ENCODE peak calls at places on chromosomes 6 and 20, in four cellular contexts. E, N, A and L are unnamed samples.

GRCh38 chr6:97189767-97190166 is 93.2 kb downstream of the MMS22L start:
- DNase-seq in A (no peak), E (peak; percentile 1), N (peak; percentile 32), L (no peak)

GRCh38 chr6:14092301-14092700 is 25.3 kb upstream of the CD83 start:
- DNase-seq in E (no peak), A (no peak), N (no peak), L (no peak)

GRCh38 chr20:57662313-57663240 is 42.4 kb upstream of the ZBP1 start:
- DNase-seq in A (no peak), E (no peak), N (no peak), L (no peak)

GRCh38 chr6:167424060-167424673 is 99.3 kb downstream of the TTLL2 start:
- DNase-seq in N (no peak), E (no peak), A (no peak), L (no peak)

GRCh38 chr6:169074551-169074950 is 179.1 kb downstream of the THBS2 start:
- DNase-seq in E (no peak), N (peak; percentile 27), A (no peak), L (no peak)

GRCh38 chr20:36544134-36545018 is 3.1 kb downstream of the MYL9 start:
- DNase-seq in A (no peak), E (peak; percentile 71), N (peak; percentile 63), L (no peak)

GRCh38 chr6:124132256-124132655 is 328.6 kb downstream of the NKAIN2 start:
- DNase-seq in E (no peak), A (no peak), N (no peak), L (no peak)

GRCh38 chr6:141326426-141326825 is 806.3 kb upstream of the GJE1 start:
- DNase-seq in N (peak; percentile 99), E (peak; percentile 87), A (peak; percentile 34), L (peak; percentile 35)

GRCh38 chr6:1610497-1611321 is 994 bp downstream of the FOXC1 start:
- DNase-seq in A (no peak), N (peak; percentile 36), E (no peak), L (no peak)

GRCh38 chr20:48822879-48823385 is 4.9 kb downstream of the PREX1 start:
- DNase-seq in N (no peak), E (no peak), A (no peak), L (no peak)

GRCh38 chr6:7261030-7261841 is 51.8 kb downstream of the SSR1 start:
- DNase-seq in E (peak; percentile 96), N (peak; percentile 82), A (peak; percentile 95), L (no peak)

GRCh38 chr6:33850869-33851541 is 47.2 kb upstream of the MLN start:
- DNase-seq in E (no peak), A (no peak), N (no peak), L (no peak)

GRCh38 chr6:31300797-31301196 is 28.9 kb upstream of the HLA-C start:
- DNase-seq in E (no peak), A (no peak), N (no peak), L (no peak)

GRCh38 chr6:42320762-42321161 is 103.1 kb upstream of the MRPS10 start:
- DNase-seq in N (peak; percentile 11), A (no peak), E (peak; percentile 46), L (no peak)

GRCh38 chr6:6699741-6700367 is 111.3 kb downstream of the LY86 start:
- DNase-seq in A (peak; percentile 43), E (peak; percentile 96), N (peak; percentile 98), L (no peak)

GRCh38 chr6:122730775-122731386 is 48.6 kb upstream of the FABP7 start:
- DNase-seq in N (peak; percentile 67), E (peak; percentile 20), A (no peak), L (no peak)

GRCh38 chr6:43455034-43455747 is at the start of gene DLK2:
- DNase-seq in A (peak; percentile 49), E (peak; percentile 50), N (no peak), L (peak; percentile 9)

GRCh38 chr6:126195625-126196236 is 144.2 kb upstream of the CENPW start:
- DNase-seq in A (no peak), N (peak; percentile 11), E (no peak), L (no peak)

GRCh38 chr20:41085606-41086005 is 51.7 kb upstream of the PLCG1 start:
- DNase-seq in A (no peak), E (no peak), N (no peak), L (no peak)

GRCh38 chr6:25392372-25392771 is 113.2 kb downstream of the CARMIL1 start:
- DNase-seq in E (no peak), A (no peak), N (peak; percentile 28), L (no peak)

GRCh38 chr6:166611631-166612030 is 15.4 kb downstream of the RPS6KA2 start:
- DNase-seq in E (no peak), N (no peak), A (no peak), L (no peak)

GRCh38 chr6:170162771-170163404 is 128.0 kb downstream of the DLL1 start:
- DNase-seq in A (no peak), N (no peak), E (no peak), L (no peak)

GRCh38 chr20:53869466-53870258 is 200.7 kb downstream of the BCAS1 start:
- DNase-seq in A (peak; percentile 83), E (peak; percentile 87), N (peak; percentile 82), L (peak; percentile 53)

GRCh38 chr6:47700051-47700450 is 1.7 kb downstream of the ADGRF4 start:
- DNase-seq in A (peak; percentile 9), N (peak; percentile 11), E (peak; percentile 87), L (no peak)

GRCh38 chr20:53162251-53162835 is 190.2 kb downstream of the TSHZ2 start:
- DNase-seq in N (peak; percentile 75), A (peak; percentile 18), E (peak; percentile 78), L (no peak)

GRCh38 chr20:840858-841567 is 7.5 kb downstream of the FAM110A start:
- DNase-seq in A (peak; percentile 43), N (no peak), E (peak; percentile 58), L (no peak)

GRCh38 chr20:2873010-2873746 is at the start of gene PTPRA:
- DNase-seq in N (peak; percentile 90), E (peak; percentile 98), A (peak; percentile 93), L (peak; percentile 76)
- H3K27ac ChIP-seq in N (peak within 1 kb of the TSS; percentile 52), E (peak within 1 kb of the TSS; percentile 72), A (peak within 1 kb of the TSS; percentile 98), L (peak within 1 kb of the TSS; percentile 57)

GRCh38 chr20:1920826-1921225 is 25.6 kb downstream of the SIRPA start:
- DNase-seq in A (no peak), E (no peak), N (no peak), L (no peak)
- H3K27ac ChIP-seq in A (peak overlapping the region; percentile 87), E (no peak overlapping the region), N (no peak overlapping the region), L (no peak overlapping the region)

DNA sequence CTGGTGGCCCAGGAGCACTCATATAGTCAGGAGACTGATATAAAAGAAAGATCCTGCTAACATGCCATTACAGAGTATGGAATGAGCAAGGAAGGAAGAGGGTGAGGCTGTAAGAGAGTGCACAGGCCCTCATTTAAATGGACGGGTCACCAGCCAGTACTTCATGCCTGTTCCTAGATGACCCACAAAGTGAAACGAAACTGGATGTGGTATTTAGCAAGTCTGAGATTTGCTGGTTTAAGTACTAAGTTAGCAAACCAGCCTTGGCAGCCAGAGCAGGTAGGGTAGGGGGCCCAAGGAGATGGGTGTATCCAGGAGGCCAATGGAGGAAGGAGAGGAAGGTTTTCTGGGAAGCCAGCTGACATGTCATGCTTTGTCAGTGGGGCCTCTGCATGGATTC is 15.9 kb downstream of the NT5E start:
- DNase-seq in E (no peak), N (no peak), A (no peak), L (no peak)
- H3K27ac ChIP-seq in E (peak overlapping the region; percentile 24), N (peak overlapping the region; percentile 99), A (peak overlapping the region; percentile 58), L (no peak overlapping the region)

DNA sequence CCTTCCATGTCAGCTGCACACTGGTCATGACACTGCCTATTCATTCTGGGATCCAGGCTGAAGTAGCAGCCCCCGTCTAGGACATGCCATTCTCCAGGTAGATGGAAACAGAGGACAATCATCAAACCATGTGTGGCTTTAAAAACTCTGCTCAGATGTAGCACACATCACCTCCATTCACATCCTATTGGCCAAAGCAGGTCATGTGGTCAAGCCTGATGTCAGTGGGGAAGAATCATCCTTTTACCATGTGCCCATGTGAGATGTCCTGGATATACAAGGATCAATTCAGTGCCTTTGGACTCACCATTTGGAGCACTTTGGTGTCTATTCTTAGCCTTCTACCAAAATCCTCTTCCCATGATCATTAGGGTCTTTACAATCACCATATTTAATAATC is 99.5 kb downstream of the CDC5L start:
- DNase-seq in E (no peak), A (no peak), N (no peak), L (no peak)
- H3K27ac ChIP-seq in E (no peak overlapping the region), A (no peak overlapping the region), N (no peak overlapping the region), L (no peak overlapping the region)

GRCh38 chr20:62831361-62831788 is 14.5 kb downstream of the COL9A3 start:
- DNase-seq in E (no peak), A (no peak), N (no peak), L (no peak)
- H3K27ac ChIP-seq in E (peak overlapping the region; percentile 71), A (no peak overlapping the region), N (no peak overlapping the region), L (no peak overlapping the region)

GRCh38 chr20:50721881-50722281 is 9.5 kb upstream of the PARD6B start:
- DNase-seq in E (no peak), A (no peak), N (no peak), L (no peak)
- H3K27ac ChIP-seq in E (peak overlapping the region; percentile 8), A (peak overlapping the region; percentile 68), N (no peak overlapping the region), L (no peak overlapping the region)

DNA sequence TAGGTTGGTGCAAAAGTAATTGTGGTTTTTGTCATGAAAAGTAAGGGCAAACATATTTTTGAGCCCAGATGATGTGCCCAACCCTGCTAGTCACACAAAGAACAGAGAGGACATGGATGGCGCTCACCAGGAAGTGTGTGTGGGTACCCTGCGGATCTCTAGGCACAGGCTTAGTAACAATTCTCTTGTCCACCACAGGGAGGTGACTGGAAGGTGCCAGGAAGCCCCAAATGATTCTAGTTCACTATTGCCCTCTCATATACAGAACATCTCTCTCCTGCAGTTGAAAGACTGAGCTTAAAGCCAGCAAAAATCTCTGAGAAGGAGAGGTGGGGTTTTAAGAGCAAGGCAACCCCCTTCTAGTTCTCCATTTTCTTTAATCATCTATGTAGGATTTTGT is 272.1 kb upstream of the TAB2 start:
- DNase-seq in E (no peak), N (no peak), A (no peak), L (no peak)
- H3K27ac ChIP-seq in E (no peak overlapping the region), N (no peak overlapping the region), A (no peak overlapping the region), L (no peak overlapping the region)

GRCh38 chr6:152094992-152095592 is 287.6 kb downstream of the ESR1 start:
- DNase-seq in N (peak; percentile 99), A (peak; percentile 59), E (peak; percentile 96), L (no peak)
- H3K27ac ChIP-seq in N (peak overlapping the region; percentile 76), A (peak overlapping the region; percentile 85), E (peak overlapping the region; percentile 83), L (no peak overlapping the region)

GRCh38 chr6:56756791-56757582 is 114.3 kb upstream of the DST start:
- DNase-seq in N (peak; percentile 90), A (no peak), E (no peak), L (no peak)

GRCh38 chr6:56758120-56758519 is 115.4 kb upstream of the DST start:
- DNase-seq in A (no peak), N (no peak), E (no peak), L (no peak)

GRCh38 chr6:56755040-56755439 is 112.4 kb upstream of the DST start:
- DNase-seq in E (no peak), N (no peak), A (no peak), L (no peak)

GRCh38 chr6:56757585-56757984 is 114.9 kb upstream of the DST start:
- DNase-seq in N (peak; percentile 84), E (no peak), A (no peak), L (no peak)

GRCh38 chr6:56756219-56756789 is 113.6 kb upstream of the DST start:
- DNase-seq in N (no peak), A (no peak), E (no peak), L (no peak)
- H3K27ac ChIP-seq in N (peak overlapping the region; percentile 3), A (peak overlapping the region; percentile 68), E (no peak overlapping the region), L (no peak overlapping the region)